ENCODE peak calls at places on chromosomes 7 and 10, in eight cellular contexts. One of them, this sample, is unnamed.

GRCh38 chr10:58856508-58857240 is 319.8 kb upstream of the PHYHIPL start:
- DNase-seq in CD8-positive, alpha-beta T cell: no peak
- DNase-seq in hepatocyte: peak
- DNase-seq in A549: peak
- DNase-seq in HCT116: peak
- DNase-seq in psoas muscle: peak
- DNase-seq in sigmoid colon: no peak
- DNase-seq in GM23338: peak
- DNase-seq in this sample: peak

GRCh38 chr7:36048141-36048901 is 104.7 kb upstream of the EEPD1 start:
- DNase-seq in CD8-positive, alpha-beta T cell: no peak
- DNase-seq in sigmoid colon: peak
- DNase-seq in A549: no peak
- DNase-seq in HCT116: no peak
- DNase-seq in psoas muscle: peak
- DNase-seq in GM23338: no peak
- DNase-seq in hepatocyte: no peak
- DNase-seq in this sample: no peak

GRCh38 chr7:28661826-28662225 is 249.5 kb downstream of the CREB5 start:
- DNase-seq in psoas muscle: no peak
- DNase-seq in CD8-positive, alpha-beta T cell: no peak
- DNase-seq in hepatocyte: no peak
- DNase-seq in GM23338: no peak
- DNase-seq in sigmoid colon: no peak
- DNase-seq in HCT116: no peak
- DNase-seq in A549: no peak
- DNase-seq in this sample: no peak

GRCh38 chr7:55366461-55367138 is 1.5 kb downstream of the LANCL2 start:
- DNase-seq in HCT116: no peak
- DNase-seq in hepatocyte: no peak
- DNase-seq in sigmoid colon: no peak
- DNase-seq in A549: no peak
- DNase-seq in psoas muscle: no peak
- DNase-seq in CD8-positive, alpha-beta T cell: peak
- DNase-seq in GM23338: peak
- DNase-seq in this sample: no peak

GRCh38 chr10:73819025-73819424 is 7.6 kb upstream of the NDST2 start:
- DNase-seq in psoas muscle: no peak
- DNase-seq in hepatocyte: no peak
- DNase-seq in HCT116: no peak
- DNase-seq in sigmoid colon: no peak
- DNase-seq in GM23338: no peak
- DNase-seq in CD8-positive, alpha-beta T cell: no peak
- DNase-seq in A549: no peak
- DNase-seq in this sample: no peak

GRCh38 chr10:43376046-43376635 is 4.7 kb downstream of the FXYD4 start:
- DNase-seq in HCT116: no peak
- DNase-seq in CD8-positive, alpha-beta T cell: no peak
- DNase-seq in GM23338: no peak
- DNase-seq in A549: no peak
- DNase-seq in hepatocyte: no peak
- DNase-seq in sigmoid colon: peak
- DNase-seq in psoas muscle: no peak
- DNase-seq in this sample: no peak

GRCh38 chr7:126483972-126484371 is 768.8 kb downstream of the GRM8 start:
- DNase-seq in GM23338: no peak
- DNase-seq in A549: no peak
- DNase-seq in HCT116: no peak
- DNase-seq in psoas muscle: no peak
- DNase-seq in CD8-positive, alpha-beta T cell: no peak
- DNase-seq in hepatocyte: no peak
- DNase-seq in sigmoid colon: no peak
- DNase-seq in this sample: no peak

GRCh38 chr10:109633846-109634245 is 289.5 kb downstream of the XPNPEP1 start:
- DNase-seq in hepatocyte: no peak
- DNase-seq in GM23338: peak
- DNase-seq in HCT116: peak
- DNase-seq in A549: no peak
- DNase-seq in CD8-positive, alpha-beta T cell: no peak
- DNase-seq in psoas muscle: no peak
- DNase-seq in sigmoid colon: no peak
- DNase-seq in this sample: no peak

GRCh38 chr10:92573091-92573797 is 649 bp downstream of the IDE start:
- DNase-seq in CD8-positive, alpha-beta T cell: peak
- DNase-seq in sigmoid colon: peak
- DNase-seq in HCT116: no peak
- DNase-seq in hepatocyte: peak
- DNase-seq in A549: peak
- DNase-seq in psoas muscle: peak
- DNase-seq in GM23338: peak
- DNase-seq in this sample: no peak

GRCh38 chr10:97919012-97919411 is 69.4 kb downstream of the GOLGA7B start:
- DNase-seq in hepatocyte: no peak
- DNase-seq in CD8-positive, alpha-beta T cell: no peak
- DNase-seq in HCT116: no peak
- DNase-seq in A549: no peak
- DNase-seq in GM23338: no peak
- DNase-seq in psoas muscle: no peak
- DNase-seq in sigmoid colon: no peak
- DNase-seq in this sample: no peak

GRCh38 chr10:127463548-127463947 is 85.6 kb upstream of the NPS start:
- DNase-seq in sigmoid colon: no peak
- DNase-seq in hepatocyte: no peak
- DNase-seq in psoas muscle: no peak
- DNase-seq in GM23338: no peak
- DNase-seq in CD8-positive, alpha-beta T cell: no peak
- DNase-seq in HCT116: no peak
- DNase-seq in A549: no peak
- DNase-seq in this sample: no peak

GRCh38 chr10:75662715-75663114 is 231.3 kb downstream of the LRMDA start:
- DNase-seq in psoas muscle: peak
- DNase-seq in GM23338: no peak
- DNase-seq in hepatocyte: peak
- DNase-seq in CD8-positive, alpha-beta T cell: no peak
- DNase-seq in HCT116: no peak
- DNase-seq in sigmoid colon: peak
- DNase-seq in A549: no peak
- DNase-seq in this sample: no peak

GRCh38 chr7:139230078-139230477 is 959 bp upstream of the UBN2 start:
- DNase-seq in psoas muscle: no peak
- DNase-seq in GM23338: peak
- DNase-seq in sigmoid colon: no peak
- DNase-seq in A549: no peak
- DNase-seq in HCT116: no peak
- DNase-seq in CD8-positive, alpha-beta T cell: no peak
- DNase-seq in hepatocyte: peak
- DNase-seq in this sample: no peak

GRCh38 chr7:156768698-156769472 is 124.1 kb downstream of the LMBR1 start:
- DNase-seq in GM23338: peak
- DNase-seq in CD8-positive, alpha-beta T cell: no peak
- DNase-seq in A549: no peak
- DNase-seq in psoas muscle: no peak
- DNase-seq in HCT116: no peak
- DNase-seq in hepatocyte: peak
- DNase-seq in sigmoid colon: no peak
- DNase-seq in this sample: no peak

DNA sequence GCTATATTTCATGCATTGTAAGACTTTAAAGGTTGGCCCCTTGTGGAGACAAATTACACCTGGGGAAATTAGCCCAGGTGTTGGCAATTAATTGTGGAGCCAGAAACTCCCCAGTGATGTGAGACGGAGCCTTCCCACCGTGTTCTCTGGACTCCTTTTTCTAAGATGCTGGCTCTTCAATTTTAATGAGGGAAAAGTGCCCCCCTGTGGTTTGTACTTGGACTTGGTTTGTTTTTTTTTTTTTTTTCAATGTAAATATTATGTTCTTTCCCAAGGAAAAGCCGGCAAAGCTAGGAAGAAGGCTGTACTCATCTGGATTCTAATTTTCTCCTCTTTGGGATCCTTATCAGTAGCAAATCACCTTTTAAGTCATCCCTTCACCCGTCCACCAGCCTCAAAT is 20.2 kb upstream of the ST8SIA6 start:
- DNase-seq in hepatocyte: peak
- DNase-seq in sigmoid colon: no peak
- DNase-seq in CD8-positive, alpha-beta T cell: no peak
- DNase-seq in GM23338: no peak
- DNase-seq in A549: no peak
- DNase-seq in psoas muscle: no peak
- DNase-seq in HCT116: peak
- DNase-seq in this sample: no peak
- TF ChIP-seq CTCF in hepatocyte: peak
- TF ChIP-seq CTCF in sigmoid colon: no peak
- TF ChIP-seq CTCF in CD8-positive, alpha-beta T cell: no peak
- TF ChIP-seq CTCF in GM23338: peak
- TF ChIP-seq CTCF in A549: peak
- TF ChIP-seq CTCF in psoas muscle: no peak
- TF ChIP-seq CTCF in HCT116: no peak
- TF ChIP-seq CTCF in this sample: peak

GRCh38 chr7:11133436-11133959 is 159.8 kb downstream of the PHF14 start:
- DNase-seq in sigmoid colon: no peak
- DNase-seq in CD8-positive, alpha-beta T cell: no peak
- DNase-seq in psoas muscle: no peak
- DNase-seq in hepatocyte: no peak
- DNase-seq in HCT116: no peak
- DNase-seq in A549: no peak
- DNase-seq in GM23338: no peak
- DNase-seq in this sample: no peak
- H3K27ac ChIP-seq in sigmoid colon: no peak
- H3K27ac ChIP-seq in CD8-positive, alpha-beta T cell: no peak
- H3K27ac ChIP-seq in psoas muscle: no peak
- H3K27ac ChIP-seq in hepatocyte: no peak
- H3K27ac ChIP-seq in HCT116: no peak
- H3K27ac ChIP-seq in A549: no peak
- H3K27ac ChIP-seq in GM23338: no peak
- H3K27ac ChIP-seq in this sample: no peak

DNA sequence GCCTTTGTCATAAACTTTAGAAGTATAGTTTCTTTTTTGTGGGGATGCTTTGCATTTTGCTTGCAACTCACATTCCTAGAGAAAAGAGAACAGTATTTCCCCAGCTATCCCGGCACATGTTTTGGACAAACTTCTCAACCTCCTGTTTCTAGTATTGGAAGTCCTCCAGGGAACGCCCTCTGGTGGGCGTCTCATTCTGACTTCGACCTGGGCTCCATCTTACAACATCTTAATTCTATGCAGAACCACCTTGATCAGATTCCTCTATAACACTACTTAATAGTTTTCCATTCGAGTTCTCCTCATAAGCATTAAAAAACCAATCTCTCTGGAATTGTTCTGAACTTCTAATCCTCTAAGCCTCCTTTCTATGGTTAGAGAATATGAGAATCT is 139.5 kb upstream of the FZD8 start:
- DNase-seq in HCT116: no peak
- DNase-seq in A549: no peak
- DNase-seq in psoas muscle: no peak
- DNase-seq in sigmoid colon: no peak
- DNase-seq in CD8-positive, alpha-beta T cell: no peak
- DNase-seq in hepatocyte: peak
- DNase-seq in GM23338: peak
- DNase-seq in this sample: no peak
- TF ChIP-seq CTCF in HCT116: peak
- TF ChIP-seq CTCF in A549: no peak
- TF ChIP-seq CTCF in psoas muscle: no peak
- TF ChIP-seq CTCF in sigmoid colon: no peak
- TF ChIP-seq CTCF in CD8-positive, alpha-beta T cell: no peak
- TF ChIP-seq CTCF in hepatocyte: peak
- TF ChIP-seq CTCF in GM23338: peak
- TF ChIP-seq CTCF in this sample: peak

GRCh38 chr7:99627513-99627912 is 10.8 kb downstream of the ZSCAN25 start:
- DNase-seq in A549: no peak
- DNase-seq in HCT116: no peak
- DNase-seq in GM23338: no peak
- DNase-seq in psoas muscle: no peak
- DNase-seq in sigmoid colon: no peak
- DNase-seq in hepatocyte: no peak
- DNase-seq in CD8-positive, alpha-beta T cell: no peak
- DNase-seq in this sample: no peak

GRCh38 chr7:99628471-99629465 is 12.0 kb downstream of the ZSCAN25 start:
- DNase-seq in HCT116: no peak
- DNase-seq in A549: no peak
- DNase-seq in GM23338: peak
- DNase-seq in CD8-positive, alpha-beta T cell: no peak
- DNase-seq in sigmoid colon: no peak
- DNase-seq in psoas muscle: no peak
- DNase-seq in hepatocyte: no peak
- DNase-seq in this sample: no peak

GRCh38 chr7:99629643-99630042 is 12.9 kb downstream of the ZSCAN25 start:
- DNase-seq in HCT116: no peak
- DNase-seq in A549: no peak
- DNase-seq in CD8-positive, alpha-beta T cell: no peak
- DNase-seq in psoas muscle: no peak
- DNase-seq in hepatocyte: no peak
- DNase-seq in sigmoid colon: no peak
- DNase-seq in GM23338: no peak
- DNase-seq in this sample: no peak

GRCh38 chr7:99626661-99627060 is 9.9 kb downstream of the ZSCAN25 start:
- DNase-seq in HCT116: no peak
- DNase-seq in sigmoid colon: no peak
- DNase-seq in CD8-positive, alpha-beta T cell: no peak
- DNase-seq in A549: no peak
- DNase-seq in psoas muscle: no peak
- DNase-seq in GM23338: no peak
- DNase-seq in hepatocyte: no peak
- DNase-seq in this sample: no peak

GRCh38 chr7:99631311-99632109 is 14.8 kb downstream of the ZSCAN25 start:
- DNase-seq in A549: peak
- DNase-seq in GM23338: peak
- DNase-seq in sigmoid colon: no peak
- DNase-seq in CD8-positive, alpha-beta T cell: peak
- DNase-seq in HCT116: no peak
- DNase-seq in hepatocyte: peak
- DNase-seq in psoas muscle: no peak
- DNase-seq in this sample: no peak
- H3K27ac ChIP-seq in A549: peak
- H3K27ac ChIP-seq in GM23338: peak
- H3K27ac ChIP-seq in sigmoid colon: no peak
- H3K27ac ChIP-seq in CD8-positive, alpha-beta T cell: no peak
- H3K27ac ChIP-seq in HCT116: no peak
- H3K27ac ChIP-seq in hepatocyte: peak
- H3K27ac ChIP-seq in psoas muscle: peak
- H3K27ac ChIP-seq in this sample: no peak

GRCh38 chr7:134844200-134844599 is 64.8 kb downstream of the CALD1 start:
- DNase-seq in A549: no peak
- DNase-seq in psoas muscle: no peak
- DNase-seq in sigmoid colon: no peak
- DNase-seq in HCT116: no peak
- DNase-seq in hepatocyte: no peak
- DNase-seq in CD8-positive, alpha-beta T cell: no peak
- DNase-seq in GM23338: no peak
- DNase-seq in this sample: no peak
- TF ChIP-seq CTCF in A549: no peak
- TF ChIP-seq CTCF in psoas muscle: no peak
- TF ChIP-seq CTCF in sigmoid colon: no peak
- TF ChIP-seq CTCF in HCT116: no peak
- TF ChIP-seq CTCF in hepatocyte: no peak
- TF ChIP-seq CTCF in CD8-positive, alpha-beta T cell: no peak
- TF ChIP-seq CTCF in GM23338: no peak
- TF ChIP-seq CTCF in this sample: no peak

GRCh38 chr7:150788474-150789269 is 11.5 kb downstream of the TMEM176B start:
- DNase-seq in sigmoid colon: peak
- DNase-seq in psoas muscle: peak
- DNase-seq in CD8-positive, alpha-beta T cell: no peak
- DNase-seq in GM23338: no peak
- DNase-seq in hepatocyte: no peak
- DNase-seq in HCT116: no peak
- DNase-seq in A549: no peak
- DNase-seq in this sample: no peak
- H3K27ac ChIP-seq in sigmoid colon: peak
- H3K27ac ChIP-seq in psoas muscle: peak
- H3K27ac ChIP-seq in CD8-positive, alpha-beta T cell: no peak
- H3K27ac ChIP-seq in GM23338: no peak
- H3K27ac ChIP-seq in hepatocyte: peak
- H3K27ac ChIP-seq in HCT116: no peak
- H3K27ac ChIP-seq in A549: no peak
- H3K27ac ChIP-seq in this sample: no peak

GRCh38 chr7:32892521-32893224 is 1.1 kb upstream of the KBTBD2 start:
- DNase-seq in HCT116: peak
- DNase-seq in sigmoid colon: peak
- DNase-seq in psoas muscle: peak
- DNase-seq in GM23338: peak
- DNase-seq in CD8-positive, alpha-beta T cell: peak
- DNase-seq in A549: no peak
- DNase-seq in hepatocyte: peak
- DNase-seq in this sample: no peak
- TF ChIP-seq CTCF in HCT116: no peak
- TF ChIP-seq CTCF in sigmoid colon: no peak
- TF ChIP-seq CTCF in psoas muscle: no peak
- TF ChIP-seq CTCF in GM23338: no peak
- TF ChIP-seq CTCF in CD8-positive, alpha-beta T cell: no peak
- TF ChIP-seq CTCF in A549: no peak
- TF ChIP-seq CTCF in hepatocyte: no peak
- TF ChIP-seq CTCF in this sample: no peak

This sample was measured in Panc1.